ENCODE peak calls at places on chromosome 6, in nine cellular contexts. One of them, this sample, is unnamed.

GRCh38 chr6:154578004-154578559 is 67.6 kb upstream of the CNKSR3 start:
- DNase-seq in lung: no peak
- DNase-seq in WTC11: no peak
- DNase-seq in tibial nerve: no peak
- DNase-seq in mesothelial cell of epicardium: no peak
- DNase-seq in esophagus muscularis mucosa: peak; percentile 70
- DNase-seq in right lobe of liver: no peak
- DNase-seq in stomach: no peak
- DNase-seq in AG09309: no peak
- DNase-seq in this sample: peak; percentile 10

GRCh38 chr6:87473419-87473903 is 687 bp downstream of the SLC35A1 start:
- DNase-seq in lung: peak; percentile 52
- DNase-seq in WTC11: no peak
- DNase-seq in tibial nerve: peak; percentile 25
- DNase-seq in mesothelial cell of epicardium: no peak
- DNase-seq in esophagus muscularis mucosa: no peak
- DNase-seq in right lobe of liver: no peak
- DNase-seq in stomach: peak; percentile 37
- DNase-seq in AG09309: peak; percentile 7
- DNase-seq in this sample: no peak

GRCh38 chr6:29552512-29553051 is 7.0 kb downstream of the UBD start:
- DNase-seq in lung: no peak
- DNase-seq in WTC11: no peak
- DNase-seq in tibial nerve: no peak
- DNase-seq in mesothelial cell of epicardium: no peak
- DNase-seq in esophagus muscularis mucosa: peak; percentile 77
- DNase-seq in right lobe of liver: no peak
- DNase-seq in stomach: no peak
- DNase-seq in AG09309: peak; percentile 43
- DNase-seq in this sample: no peak

GRCh38 chr6:112150363-112150762 is 63.0 kb downstream of the FAM229B start:
- DNase-seq in lung: no peak
- DNase-seq in WTC11: no peak
- DNase-seq in tibial nerve: no peak
- DNase-seq in mesothelial cell of epicardium: no peak
- DNase-seq in esophagus muscularis mucosa: no peak
- DNase-seq in right lobe of liver: no peak
- DNase-seq in stomach: no peak
- DNase-seq in AG09309: no peak
- DNase-seq in this sample: no peak

GRCh38 chr6:151391471-151392428 is at the start of gene ZBTB2:
- DNase-seq in lung: peak; percentile 65
- DNase-seq in WTC11: peak; percentile 71
- DNase-seq in tibial nerve: peak; percentile 42
- DNase-seq in mesothelial cell of epicardium: peak; percentile 68
- DNase-seq in esophagus muscularis mucosa: no peak
- DNase-seq in right lobe of liver: peak; percentile 74
- DNase-seq in stomach: peak; percentile 64
- DNase-seq in AG09309: no peak
- DNase-seq in this sample: peak; percentile 87

GRCh38 chr6:12258591-12258990 is 31.6 kb upstream of the EDN1 start:
- DNase-seq in lung: no peak
- DNase-seq in WTC11: no peak
- DNase-seq in tibial nerve: no peak
- DNase-seq in mesothelial cell of epicardium: no peak
- DNase-seq in esophagus muscularis mucosa: no peak
- DNase-seq in right lobe of liver: no peak
- DNase-seq in stomach: no peak
- DNase-seq in AG09309: no peak
- DNase-seq in this sample: no peak

GRCh38 chr6:25311251-25311910 is 32.2 kb downstream of the CARMIL1 start:
- DNase-seq in lung: no peak
- DNase-seq in WTC11: no peak
- DNase-seq in tibial nerve: no peak
- DNase-seq in mesothelial cell of epicardium: no peak
- DNase-seq in esophagus muscularis mucosa: no peak
- DNase-seq in right lobe of liver: no peak
- DNase-seq in stomach: no peak
- DNase-seq in AG09309: peak; percentile 62
- DNase-seq in this sample: no peak

GRCh38 chr6:138824482-138825134 is 28.7 kb downstream of the ECT2L start:
- DNase-seq in lung: no peak
- DNase-seq in WTC11: no peak
- DNase-seq in tibial nerve: no peak
- DNase-seq in mesothelial cell of epicardium: no peak
- DNase-seq in esophagus muscularis mucosa: no peak
- DNase-seq in right lobe of liver: no peak
- DNase-seq in stomach: no peak
- DNase-seq in AG09309: no peak
- DNase-seq in this sample: no peak

GRCh38 chr6:7691021-7691420 is 34.9 kb upstream of the BMP6 start:
- DNase-seq in lung: no peak
- DNase-seq in WTC11: no peak
- DNase-seq in tibial nerve: no peak
- DNase-seq in mesothelial cell of epicardium: no peak
- DNase-seq in esophagus muscularis mucosa: no peak
- DNase-seq in right lobe of liver: no peak
- DNase-seq in stomach: no peak
- DNase-seq in AG09309: no peak
- DNase-seq in this sample: no peak

GRCh38 chr6:113318553-113318952 is 538.6 kb upstream of the MARCKS start:
- DNase-seq in lung: no peak
- DNase-seq in WTC11: no peak
- DNase-seq in tibial nerve: no peak
- DNase-seq in mesothelial cell of epicardium: no peak
- DNase-seq in esophagus muscularis mucosa: no peak
- DNase-seq in right lobe of liver: no peak
- DNase-seq in stomach: no peak
- DNase-seq in AG09309: no peak
- DNase-seq in this sample: no peak

GRCh38 chr6:90184334-90185298 is 112.0 kb downstream of the BACH2 start:
- DNase-seq in lung: no peak
- DNase-seq in WTC11: no peak
- DNase-seq in tibial nerve: no peak
- DNase-seq in mesothelial cell of epicardium: peak; percentile 60
- DNase-seq in esophagus muscularis mucosa: no peak
- DNase-seq in right lobe of liver: no peak
- DNase-seq in stomach: peak; percentile 63
- DNase-seq in AG09309: no peak
- DNase-seq in this sample: no peak

GRCh38 chr6:87241304-87241703 is 81.1 kb upstream of the SMIM8 start:
- DNase-seq in lung: no peak
- DNase-seq in WTC11: no peak
- DNase-seq in tibial nerve: no peak
- DNase-seq in mesothelial cell of epicardium: no peak
- DNase-seq in esophagus muscularis mucosa: no peak
- DNase-seq in right lobe of liver: no peak
- DNase-seq in stomach: no peak
- DNase-seq in AG09309: no peak
- DNase-seq in this sample: no peak

GRCh38 chr6:21019614-21020013 is 485.4 kb downstream of the CDKAL1 start:
- DNase-seq in lung: no peak
- DNase-seq in WTC11: no peak
- DNase-seq in tibial nerve: no peak
- DNase-seq in mesothelial cell of epicardium: no peak
- DNase-seq in esophagus muscularis mucosa: no peak
- DNase-seq in right lobe of liver: no peak
- DNase-seq in stomach: no peak
- DNase-seq in AG09309: no peak
- DNase-seq in this sample: no peak
- TF ChIP-seq CTCF in lung: no peak
- TF ChIP-seq CTCF in WTC11: no peak
- TF ChIP-seq CTCF in tibial nerve: no peak
- TF ChIP-seq CTCF in mesothelial cell of epicardium: no peak
- TF ChIP-seq CTCF in esophagus muscularis mucosa: no peak
- TF ChIP-seq CTCF in right lobe of liver: peak; percentile 25
- TF ChIP-seq CTCF in stomach: no peak
- TF ChIP-seq CTCF in AG09309: peak; percentile 44
- TF ChIP-seq CTCF in this sample: peak; percentile 46

DNA sequence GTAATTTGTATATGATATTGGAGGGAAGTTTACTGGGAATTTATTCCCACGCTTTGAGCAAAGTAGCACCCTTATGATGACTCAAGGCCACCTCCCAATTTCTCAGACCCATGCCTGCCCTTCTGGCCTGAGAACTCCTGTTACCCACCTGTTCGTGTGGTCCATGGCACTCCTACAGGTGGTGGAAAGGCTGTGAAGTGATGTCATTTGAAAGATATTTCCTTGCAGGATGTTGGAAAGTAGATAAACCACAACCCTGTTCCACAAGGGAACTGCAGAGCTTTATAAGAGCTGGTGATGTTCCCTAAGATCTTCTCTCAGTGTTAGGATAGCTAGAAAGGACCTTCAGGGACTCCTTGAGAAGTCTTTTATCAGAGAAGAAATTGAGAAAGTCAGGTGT is 70.5 kb downstream of the ADGRG6 start:
- DNase-seq in lung: no peak
- DNase-seq in WTC11: no peak
- DNase-seq in tibial nerve: no peak
- DNase-seq in mesothelial cell of epicardium: no peak
- DNase-seq in esophagus muscularis mucosa: no peak
- DNase-seq in right lobe of liver: no peak
- DNase-seq in stomach: no peak
- DNase-seq in AG09309: no peak
- DNase-seq in this sample: no peak
- TF ChIP-seq CTCF in lung: no peak
- TF ChIP-seq CTCF in WTC11: no peak
- TF ChIP-seq CTCF in tibial nerve: no peak
- TF ChIP-seq CTCF in mesothelial cell of epicardium: no peak
- TF ChIP-seq CTCF in esophagus muscularis mucosa: no peak
- TF ChIP-seq CTCF in right lobe of liver: no peak
- TF ChIP-seq CTCF in stomach: no peak
- TF ChIP-seq CTCF in AG09309: no peak
- TF ChIP-seq CTCF in this sample: no peak

DNA sequence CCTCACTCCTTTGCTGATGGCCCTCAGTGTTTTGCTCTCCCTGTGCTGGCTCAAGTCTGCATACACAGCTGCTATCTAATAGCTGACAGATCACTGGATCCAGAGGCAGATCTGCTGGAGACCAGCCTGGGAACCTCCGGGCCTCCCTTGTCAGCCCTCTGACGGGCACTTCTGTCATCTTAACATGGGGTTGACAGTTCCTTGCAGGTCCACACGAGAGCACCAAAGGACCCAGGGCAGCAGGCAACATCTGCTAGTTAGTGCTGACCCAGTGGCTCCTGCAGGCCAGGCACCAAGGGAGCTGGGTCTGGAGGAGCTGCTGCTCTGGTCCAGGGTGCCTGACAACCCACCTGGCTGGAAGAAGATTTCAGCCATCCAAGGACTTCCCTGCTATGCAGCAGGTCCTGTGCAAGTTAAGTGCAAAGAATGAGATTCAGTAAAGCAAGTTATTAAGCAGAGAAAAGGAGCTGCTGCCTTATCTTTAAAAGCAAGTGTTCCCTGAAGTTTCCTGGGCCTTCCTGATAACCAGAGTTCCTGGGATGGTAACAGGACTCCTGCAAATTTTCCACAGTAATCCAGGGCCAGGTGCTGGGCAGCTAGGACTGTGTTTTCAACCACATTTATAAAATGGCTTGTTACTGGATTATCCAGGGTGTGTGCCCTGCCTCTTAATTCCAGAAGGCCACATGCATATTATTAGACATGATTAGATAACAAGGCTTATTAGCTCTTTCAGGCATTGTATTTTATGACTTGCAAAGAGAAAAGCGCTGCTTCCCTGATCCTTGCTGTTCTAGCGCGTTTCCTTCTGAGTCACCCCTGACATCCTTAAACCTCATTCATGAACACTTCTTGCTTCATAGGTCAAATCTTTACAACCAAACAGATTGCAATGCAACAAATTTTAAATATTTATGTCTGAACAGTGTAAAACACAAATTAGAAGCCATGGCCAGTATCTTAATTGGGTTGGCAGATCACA is 208.4 kb downstream of the UST start:
- DNase-seq in lung: no peak
- DNase-seq in WTC11: no peak
- DNase-seq in tibial nerve: no peak
- DNase-seq in mesothelial cell of epicardium: no peak
- DNase-seq in esophagus muscularis mucosa: no peak
- DNase-seq in right lobe of liver: no peak
- DNase-seq in stomach: no peak
- DNase-seq in AG09309: no peak
- DNase-seq in this sample: no peak
- TF ChIP-seq CTCF in lung: no peak
- TF ChIP-seq CTCF in WTC11: no peak
- TF ChIP-seq CTCF in tibial nerve: no peak
- TF ChIP-seq CTCF in mesothelial cell of epicardium: no peak
- TF ChIP-seq CTCF in esophagus muscularis mucosa: no peak
- TF ChIP-seq CTCF in right lobe of liver: no peak
- TF ChIP-seq CTCF in stomach: no peak
- TF ChIP-seq CTCF in AG09309: no peak
- TF ChIP-seq CTCF in this sample: no peak

DNA sequence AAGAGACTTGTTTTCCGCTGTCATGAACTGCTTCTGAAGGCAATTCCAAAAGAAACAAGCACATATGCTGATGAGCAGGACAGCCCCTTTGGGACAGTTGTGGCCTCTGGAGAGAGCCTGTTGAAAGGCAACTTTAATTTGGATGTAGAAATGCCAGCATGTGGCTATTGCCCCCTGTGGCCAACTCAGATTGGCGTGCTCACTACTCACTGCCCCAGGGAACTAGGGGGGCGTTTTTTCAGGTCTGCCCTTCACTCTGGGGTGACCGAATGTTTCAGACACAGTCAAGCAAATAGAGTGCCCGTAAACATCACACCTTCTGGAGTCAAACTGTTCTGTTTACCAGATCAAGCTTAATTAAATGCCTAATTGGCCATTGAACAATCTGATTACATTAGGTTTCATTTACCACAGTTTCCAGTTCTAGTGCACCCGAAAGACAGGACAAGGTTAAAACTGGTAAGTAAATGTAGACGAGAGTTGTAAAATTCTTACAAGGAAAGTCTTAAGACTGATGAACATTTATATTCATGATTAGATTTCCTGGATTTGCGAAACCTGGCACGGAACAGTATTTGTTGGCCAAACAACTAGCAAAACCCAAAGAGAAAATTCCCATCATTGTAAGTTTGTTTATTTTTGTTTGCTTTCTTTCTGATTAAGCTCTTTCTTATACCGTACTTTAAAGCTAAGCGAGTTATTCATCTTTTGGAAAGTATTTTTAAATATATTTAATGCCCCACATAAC is 75.9 kb upstream of the SYNJ2 start:
- DNase-seq in lung: no peak
- DNase-seq in WTC11: peak; percentile 35
- DNase-seq in tibial nerve: no peak
- DNase-seq in mesothelial cell of epicardium: no peak
- DNase-seq in esophagus muscularis mucosa: no peak
- DNase-seq in right lobe of liver: no peak
- DNase-seq in stomach: no peak
- DNase-seq in AG09309: no peak
- DNase-seq in this sample: no peak
- TF ChIP-seq CTCF in lung: no peak
- TF ChIP-seq CTCF in WTC11: no peak
- TF ChIP-seq CTCF in tibial nerve: no peak
- TF ChIP-seq CTCF in mesothelial cell of epicardium: no peak
- TF ChIP-seq CTCF in esophagus muscularis mucosa: no peak
- TF ChIP-seq CTCF in right lobe of liver: no peak
- TF ChIP-seq CTCF in stomach: no peak
- TF ChIP-seq CTCF in AG09309: no peak
- TF ChIP-seq CTCF in this sample: no peak

GRCh38 chr6:68778356-68779020 is 143.4 kb downstream of the ADGRB3 start:
- DNase-seq in lung: no peak
- DNase-seq in WTC11: peak; percentile 43
- DNase-seq in tibial nerve: no peak
- DNase-seq in mesothelial cell of epicardium: peak; percentile 38
- DNase-seq in esophagus muscularis mucosa: no peak
- DNase-seq in right lobe of liver: no peak
- DNase-seq in stomach: no peak
- DNase-seq in AG09309: no peak
- DNase-seq in this sample: no peak
- TF ChIP-seq CTCF in lung: peak; percentile 12
- TF ChIP-seq CTCF in WTC11: peak; percentile 49
- TF ChIP-seq CTCF in tibial nerve: peak; percentile 63
- TF ChIP-seq CTCF in mesothelial cell of epicardium: peak; percentile 46
- TF ChIP-seq CTCF in esophagus muscularis mucosa: peak; percentile 35
- TF ChIP-seq CTCF in right lobe of liver: peak; percentile 74
- TF ChIP-seq CTCF in stomach: no peak
- TF ChIP-seq CTCF in AG09309: no peak
- TF ChIP-seq CTCF in this sample: peak; percentile 83

This sample was measured in osteocyte.